ENCODE peak calls at places on chromosomes 4 and X, in four cellular contexts. One of them, this sample, is unnamed.

GRCh38 chrX:39564751-39565150 is 533.0 kb downstream of the BCOR start:
- DNase-seq in choroid plexus epithelial cell: no peak
- DNase-seq in AG09309: no peak
- DNase-seq in OCI-LY7: no peak
- DNase-seq in this sample: no peak

GRCh38 chr4:1207157-1207470 is 34.7 kb upstream of the SPON2 start:
- DNase-seq in choroid plexus epithelial cell: no peak
- DNase-seq in AG09309: no peak
- DNase-seq in OCI-LY7: no peak
- DNase-seq in this sample: peak

GRCh38 chr4:147104768-147105167 is 159.1 kb upstream of the TTC29 start:
- DNase-seq in choroid plexus epithelial cell: no peak
- DNase-seq in AG09309: no peak
- DNase-seq in OCI-LY7: no peak
- DNase-seq in this sample: no peak

GRCh38 chrX:148784859-148785655 is 284.6 kb downstream of the AFF2 start:
- DNase-seq in choroid plexus epithelial cell: peak
- DNase-seq in AG09309: no peak
- DNase-seq in OCI-LY7: peak
- DNase-seq in this sample: no peak

GRCh38 chrX:10230222-10230621 is 73.4 kb downstream of the CLCN4 start:
- DNase-seq in choroid plexus epithelial cell: no peak
- DNase-seq in AG09309: no peak
- DNase-seq in OCI-LY7: no peak
- DNase-seq in this sample: no peak

GRCh38 chr4:32985256-32985655 is 2265.1 kb downstream of the PCDH7 start:
- DNase-seq in choroid plexus epithelial cell: peak
- DNase-seq in AG09309: peak
- DNase-seq in OCI-LY7: no peak
- DNase-seq in this sample: no peak

GRCh38 chr4:17094209-17094608 is 195.8 kb upstream of the LDB2 start:
- DNase-seq in choroid plexus epithelial cell: peak
- DNase-seq in AG09309: no peak
- DNase-seq in OCI-LY7: no peak
- DNase-seq in this sample: no peak

GRCh38 chr4:105329081-105329480 is 144.8 kb downstream of the PPA2 start:
- DNase-seq in choroid plexus epithelial cell: no peak
- DNase-seq in AG09309: no peak
- DNase-seq in OCI-LY7: no peak
- DNase-seq in this sample: no peak

GRCh38 chr4:16896871-16897270 is 1.6 kb downstream of the LDB2 start:
- DNase-seq in choroid plexus epithelial cell: peak
- DNase-seq in AG09309: peak
- DNase-seq in OCI-LY7: no peak
- DNase-seq in this sample: no peak

GRCh38 chr4:169345207-169345788 is 74.5 kb upstream of the SH3RF1 start:
- DNase-seq in choroid plexus epithelial cell: peak
- DNase-seq in AG09309: peak
- DNase-seq in OCI-LY7: no peak
- DNase-seq in this sample: no peak

GRCh38 chrX:47311857-47312774 is 58.3 kb upstream of the ZNF157 start:
- DNase-seq in choroid plexus epithelial cell: peak
- DNase-seq in AG09309: peak
- DNase-seq in OCI-LY7: peak
- DNase-seq in this sample: peak

GRCh38 chrX:20231598-20231997 is 35.1 kb downstream of the RPS6KA3 start:
- DNase-seq in choroid plexus epithelial cell: no peak
- DNase-seq in AG09309: no peak
- DNase-seq in OCI-LY7: no peak
- DNase-seq in this sample: no peak

GRCh38 chrX:123976671-123977316 is 15.3 kb downstream of the STAG2 start:
- DNase-seq in choroid plexus epithelial cell: peak
- DNase-seq in AG09309: no peak
- DNase-seq in OCI-LY7: peak
- DNase-seq in this sample: no peak
- TF ChIP-seq CTCF in choroid plexus epithelial cell: peak
- TF ChIP-seq CTCF in AG09309: peak
- TF ChIP-seq CTCF in OCI-LY7: peak
- TF ChIP-seq CTCF in this sample: peak

GRCh38 chrX:119194631-119195030 is 41.5 kb upstream of the PGRMC1 start:
- DNase-seq in choroid plexus epithelial cell: peak
- DNase-seq in AG09309: peak
- DNase-seq in OCI-LY7: no peak
- DNase-seq in this sample: no peak
- TF ChIP-seq CTCF in choroid plexus epithelial cell: peak
- TF ChIP-seq CTCF in AG09309: no peak
- TF ChIP-seq CTCF in OCI-LY7: no peak
- TF ChIP-seq CTCF in this sample: no peak

DNA sequence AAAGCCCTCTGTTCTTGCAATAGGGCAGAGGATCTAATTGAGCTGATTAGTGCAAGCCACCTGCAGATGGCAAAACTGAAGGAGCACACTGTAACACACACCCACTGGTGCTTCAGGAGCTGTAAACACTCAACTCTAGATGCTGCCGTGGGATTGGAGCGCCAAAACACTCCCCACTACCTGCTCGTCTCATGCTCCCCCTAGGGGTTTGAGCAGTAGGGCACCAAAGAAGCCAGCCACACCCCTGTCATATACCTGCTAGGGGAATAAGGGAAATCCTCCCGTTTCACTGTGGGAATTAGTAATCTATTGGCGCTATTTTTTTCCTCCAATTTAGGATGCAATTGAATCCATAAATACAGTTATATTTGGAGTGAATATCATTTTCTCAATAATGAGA is 360.2 kb downstream of the GLUD2 start:
- DNase-seq in choroid plexus epithelial cell: no peak
- DNase-seq in AG09309: no peak
- DNase-seq in OCI-LY7: no peak
- DNase-seq in this sample: no peak
- TF ChIP-seq CTCF in choroid plexus epithelial cell: no peak
- TF ChIP-seq CTCF in AG09309: no peak
- TF ChIP-seq CTCF in OCI-LY7: peak
- TF ChIP-seq CTCF in this sample: no peak

GRCh38 chr4:119493419-119493818 is 135.2 kb downstream of the PDE5A start:
- DNase-seq in choroid plexus epithelial cell: peak
- DNase-seq in AG09309: no peak
- DNase-seq in OCI-LY7: peak
- DNase-seq in this sample: no peak
- TF ChIP-seq CTCF in choroid plexus epithelial cell: peak
- TF ChIP-seq CTCF in AG09309: no peak
- TF ChIP-seq CTCF in OCI-LY7: peak
- TF ChIP-seq CTCF in this sample: no peak

GRCh38 chr4:43778187-43778915 is 670.3 kb downstream of the KCTD8 start:
- DNase-seq in choroid plexus epithelial cell: no peak
- DNase-seq in AG09309: no peak
- DNase-seq in OCI-LY7: no peak
- DNase-seq in this sample: no peak

GRCh38 chr4:43781125-43781524 is 667.5 kb downstream of the KCTD8 start:
- DNase-seq in choroid plexus epithelial cell: no peak
- DNase-seq in AG09309: no peak
- DNase-seq in OCI-LY7: no peak
- DNase-seq in this sample: no peak

GRCh38 chr4:43782391-43782790 is 666.2 kb downstream of the KCTD8 start:
- DNase-seq in choroid plexus epithelial cell: no peak
- DNase-seq in AG09309: no peak
- DNase-seq in OCI-LY7: no peak
- DNase-seq in this sample: no peak
- TF ChIP-seq CTCF in choroid plexus epithelial cell: no peak
- TF ChIP-seq CTCF in AG09309: no peak
- TF ChIP-seq CTCF in OCI-LY7: peak
- TF ChIP-seq CTCF in this sample: no peak

GRCh38 chrX:75154871-75155270 is 1.2 kb downstream of the ABCB7 start:
- DNase-seq in choroid plexus epithelial cell: no peak
- DNase-seq in AG09309: no peak
- DNase-seq in OCI-LY7: no peak
- DNase-seq in this sample: no peak

GRCh38 chrX:75155454-75155829 is 641 bp downstream of the ABCB7 start:
- DNase-seq in choroid plexus epithelial cell: peak
- DNase-seq in AG09309: no peak
- DNase-seq in OCI-LY7: peak
- DNase-seq in this sample: no peak

GRCh38 chrX:75156537-75156945 is 458 bp upstream of the ABCB7 start:
- DNase-seq in choroid plexus epithelial cell: peak
- DNase-seq in AG09309: peak
- DNase-seq in OCI-LY7: no peak
- DNase-seq in this sample: no peak

GRCh38 chrX:75158054-75158453 is 2.0 kb upstream of the ABCB7 start:
- DNase-seq in choroid plexus epithelial cell: no peak
- DNase-seq in AG09309: no peak
- DNase-seq in OCI-LY7: no peak
- DNase-seq in this sample: no peak

DNA sequence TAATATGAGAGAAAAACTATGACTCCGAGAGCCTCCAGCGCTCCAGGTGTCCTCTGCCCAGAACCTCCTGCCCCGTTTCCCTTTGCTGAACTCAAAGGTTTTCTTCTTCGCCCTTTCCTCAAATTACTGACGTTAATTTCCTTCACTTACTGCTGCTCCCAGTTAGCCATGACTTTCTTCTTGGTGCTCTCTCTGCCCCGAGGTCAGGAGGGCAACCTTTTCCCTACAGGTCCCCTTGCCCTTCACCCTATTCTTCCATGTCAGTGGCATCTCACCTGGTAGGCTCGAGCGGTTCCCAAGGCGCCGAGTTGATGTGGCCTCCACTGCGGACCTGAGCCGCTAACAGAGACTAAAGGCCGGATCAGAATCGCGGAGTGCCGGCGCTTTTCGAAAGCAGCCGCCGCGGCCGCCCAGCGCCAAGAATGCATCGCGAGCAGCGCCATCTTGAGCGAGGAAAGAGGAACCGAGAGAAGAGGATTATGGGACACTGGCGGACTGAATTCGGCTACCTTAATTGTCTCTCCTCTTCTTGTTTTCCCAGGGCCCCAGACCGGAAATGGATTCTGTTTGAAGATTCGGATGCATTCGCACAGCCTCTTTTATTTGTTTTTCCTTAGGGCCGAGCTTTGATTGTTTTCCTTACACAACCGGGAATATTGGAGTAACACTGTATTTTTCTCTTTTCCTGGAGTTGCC is at the start of gene ABCB7:
- DNase-seq in choroid plexus epithelial cell: peak
- DNase-seq in AG09309: peak
- DNase-seq in OCI-LY7: peak
- DNase-seq in this sample: peak
- TF ChIP-seq CTCF in choroid plexus epithelial cell: peak
- TF ChIP-seq CTCF in AG09309: peak
- TF ChIP-seq CTCF in OCI-LY7: no peak
- TF ChIP-seq CTCF in this sample: no peak

GRCh38 chr4:11418610-11419009 is 10.1 kb downstream of the HS3ST1 start:
- DNase-seq in choroid plexus epithelial cell: no peak
- DNase-seq in AG09309: no peak
- DNase-seq in OCI-LY7: no peak
- DNase-seq in this sample: no peak
- TF ChIP-seq CTCF in choroid plexus epithelial cell: peak
- TF ChIP-seq CTCF in AG09309: no peak
- TF ChIP-seq CTCF in OCI-LY7: no peak
- TF ChIP-seq CTCF in this sample: peak